ENCODE peak calls at places on chromosome 4, in six cellular contexts. One of them, this sample, is unnamed. For H3K4me1, the result is how much of the 10 kb centered on the place peaks cover.

GRCh38 chr4:121728066-121728465 is 31.3 kb upstream of the ANXA5 start:
- DNase-seq in colonic mucosa: no peak
- DNase-seq in left ventricle myocardium inferior: no peak
- DNase-seq in CD4-positive, CD25-positive, alpha-beta regulatory T cell: no peak
- DNase-seq in foreskin keratinocyte: peak
- DNase-seq in tibial artery: no peak
- DNase-seq in this sample: no peak

GRCh38 chr4:151797853-151798252 is 37.0 kb upstream of the GATB start:
- DNase-seq in colonic mucosa: no peak
- DNase-seq in left ventricle myocardium inferior: no peak
- DNase-seq in CD4-positive, CD25-positive, alpha-beta regulatory T cell: no peak
- DNase-seq in foreskin keratinocyte: no peak
- DNase-seq in tibial artery: no peak
- DNase-seq in this sample: no peak

GRCh38 chr4:144754562-144755410 is 108.8 kb downstream of the HHIP start:
- DNase-seq in colonic mucosa: no peak
- DNase-seq in left ventricle myocardium inferior: no peak
- DNase-seq in CD4-positive, CD25-positive, alpha-beta regulatory T cell: no peak
- DNase-seq in foreskin keratinocyte: peak
- DNase-seq in tibial artery: no peak
- DNase-seq in this sample: no peak

GRCh38 chr4:156060661-156061060 is 107.0 kb upstream of the CTSO start:
- DNase-seq in colonic mucosa: no peak
- DNase-seq in left ventricle myocardium inferior: no peak
- DNase-seq in CD4-positive, CD25-positive, alpha-beta regulatory T cell: no peak
- DNase-seq in foreskin keratinocyte: no peak
- DNase-seq in tibial artery: no peak
- DNase-seq in this sample: no peak

GRCh38 chr4:6885953-6886557 is 23.6 kb upstream of the TBC1D14 start:
- DNase-seq in colonic mucosa: peak
- DNase-seq in left ventricle myocardium inferior: peak
- DNase-seq in CD4-positive, CD25-positive, alpha-beta regulatory T cell: peak
- DNase-seq in foreskin keratinocyte: no peak
- DNase-seq in tibial artery: peak
- DNase-seq in this sample: peak

GRCh38 chr4:66568431-66568830 is 898.1 kb upstream of the EPHA5 start:
- DNase-seq in colonic mucosa: no peak
- DNase-seq in left ventricle myocardium inferior: no peak
- DNase-seq in CD4-positive, CD25-positive, alpha-beta regulatory T cell: no peak
- DNase-seq in foreskin keratinocyte: no peak
- DNase-seq in tibial artery: no peak
- DNase-seq in this sample: no peak

GRCh38 chr4:108372678-108373077 is 203.9 kb upstream of the LEF1 start:
- DNase-seq in colonic mucosa: no peak
- DNase-seq in left ventricle myocardium inferior: no peak
- DNase-seq in CD4-positive, CD25-positive, alpha-beta regulatory T cell: peak
- DNase-seq in foreskin keratinocyte: no peak
- DNase-seq in tibial artery: no peak
- DNase-seq in this sample: no peak

GRCh38 chr4:84719115-84719514 is 136.2 kb downstream of the CDS1 start:
- DNase-seq in colonic mucosa: no peak
- DNase-seq in left ventricle myocardium inferior: no peak
- DNase-seq in CD4-positive, CD25-positive, alpha-beta regulatory T cell: no peak
- DNase-seq in foreskin keratinocyte: no peak
- DNase-seq in tibial artery: no peak
- DNase-seq in this sample: no peak

GRCh38 chr4:1187182-1187581 is 14.8 kb upstream of the SPON2 start:
- DNase-seq in colonic mucosa: peak
- DNase-seq in left ventricle myocardium inferior: no peak
- DNase-seq in CD4-positive, CD25-positive, alpha-beta regulatory T cell: peak
- DNase-seq in foreskin keratinocyte: no peak
- DNase-seq in tibial artery: no peak
- DNase-seq in this sample: no peak

DNA sequence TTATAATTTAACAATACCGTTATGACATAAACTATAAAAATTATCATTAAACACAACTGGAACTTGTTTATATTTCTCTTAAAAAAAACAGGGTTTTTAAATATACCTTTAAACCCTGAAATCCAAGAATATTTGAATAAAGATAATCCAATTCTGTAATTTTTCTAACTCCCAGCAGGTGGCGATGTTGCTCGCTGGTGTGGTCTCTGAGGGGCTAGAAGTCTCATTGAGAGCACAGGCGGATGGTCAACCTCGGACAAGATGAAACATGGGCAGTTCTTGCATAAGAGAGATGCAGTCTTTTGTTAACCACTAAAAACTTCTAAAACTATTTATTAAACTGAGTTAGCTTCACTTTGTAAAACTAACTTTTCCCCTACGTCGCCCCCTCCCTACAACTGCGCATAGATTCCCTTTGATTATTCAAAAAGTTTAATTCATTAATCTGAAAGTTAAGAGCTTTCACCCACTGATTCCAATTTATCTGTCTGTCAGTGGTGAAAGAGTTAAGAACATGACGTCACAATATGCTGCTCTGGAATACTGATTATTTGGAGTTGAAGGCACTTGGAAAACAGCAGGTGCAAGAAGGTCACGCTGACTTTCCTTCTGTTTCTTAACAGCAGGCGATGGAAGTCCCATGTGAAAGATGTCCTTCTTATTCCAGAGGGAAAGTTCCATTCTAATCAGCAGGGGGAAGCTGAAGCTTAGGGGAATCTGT is 29.5 kb downstream of the DMP1 start:
- DNase-seq in colonic mucosa: no peak
- DNase-seq in left ventricle myocardium inferior: peak
- DNase-seq in CD4-positive, CD25-positive, alpha-beta regulatory T cell: peak
- DNase-seq in foreskin keratinocyte: no peak
- DNase-seq in tibial artery: peak
- DNase-seq in this sample: no peak
- H3K27ac ChIP-seq in colonic mucosa: no peak
- H3K27ac ChIP-seq in left ventricle myocardium inferior: peak
- H3K27ac ChIP-seq in CD4-positive, CD25-positive, alpha-beta regulatory T cell: no peak
- H3K27ac ChIP-seq in foreskin keratinocyte: no peak
- H3K27ac ChIP-seq in tibial artery: no peak
- H3K27ac ChIP-seq in this sample: no peak

GRCh38 chr4:143381171-143382118 is 44.8 kb downstream of the GAB1 start:
- DNase-seq in colonic mucosa: peak
- DNase-seq in left ventricle myocardium inferior: peak
- DNase-seq in CD4-positive, CD25-positive, alpha-beta regulatory T cell: no peak
- DNase-seq in foreskin keratinocyte: peak
- DNase-seq in tibial artery: peak
- DNase-seq in this sample: peak

GRCh38 chr4:143386812-143387211 is 50.1 kb downstream of the GAB1 start:
- DNase-seq in colonic mucosa: no peak
- DNase-seq in left ventricle myocardium inferior: no peak
- DNase-seq in CD4-positive, CD25-positive, alpha-beta regulatory T cell: no peak
- DNase-seq in foreskin keratinocyte: peak
- DNase-seq in tibial artery: no peak
- DNase-seq in this sample: no peak

GRCh38 chr4:143380651-143381050 is 44.0 kb downstream of the GAB1 start:
- DNase-seq in colonic mucosa: no peak
- DNase-seq in left ventricle myocardium inferior: no peak
- DNase-seq in CD4-positive, CD25-positive, alpha-beta regulatory T cell: no peak
- DNase-seq in foreskin keratinocyte: no peak
- DNase-seq in tibial artery: no peak
- DNase-seq in this sample: no peak

GRCh38 chr4:143382539-143382938 is 45.9 kb downstream of the GAB1 start:
- DNase-seq in colonic mucosa: no peak
- DNase-seq in left ventricle myocardium inferior: no peak
- DNase-seq in CD4-positive, CD25-positive, alpha-beta regulatory T cell: no peak
- DNase-seq in foreskin keratinocyte: no peak
- DNase-seq in tibial artery: no peak
- DNase-seq in this sample: no peak

GRCh38 chr4:143384381-143384994 is 47.8 kb downstream of the GAB1 start:
- DNase-seq in colonic mucosa: no peak
- DNase-seq in left ventricle myocardium inferior: no peak
- DNase-seq in CD4-positive, CD25-positive, alpha-beta regulatory T cell: no peak
- DNase-seq in foreskin keratinocyte: no peak
- DNase-seq in tibial artery: peak
- DNase-seq in this sample: peak
- H3K4me1 ChIP-seq in colonic mucosa: under half
- H3K4me1 ChIP-seq in left ventricle myocardium inferior: half or more
- H3K4me1 ChIP-seq in CD4-positive, CD25-positive, alpha-beta regulatory T cell: under half
- H3K4me1 ChIP-seq in foreskin keratinocyte: under half
- H3K4me1 ChIP-seq in tibial artery: under half
- H3K4me1 ChIP-seq in this sample: half or more

DNA sequence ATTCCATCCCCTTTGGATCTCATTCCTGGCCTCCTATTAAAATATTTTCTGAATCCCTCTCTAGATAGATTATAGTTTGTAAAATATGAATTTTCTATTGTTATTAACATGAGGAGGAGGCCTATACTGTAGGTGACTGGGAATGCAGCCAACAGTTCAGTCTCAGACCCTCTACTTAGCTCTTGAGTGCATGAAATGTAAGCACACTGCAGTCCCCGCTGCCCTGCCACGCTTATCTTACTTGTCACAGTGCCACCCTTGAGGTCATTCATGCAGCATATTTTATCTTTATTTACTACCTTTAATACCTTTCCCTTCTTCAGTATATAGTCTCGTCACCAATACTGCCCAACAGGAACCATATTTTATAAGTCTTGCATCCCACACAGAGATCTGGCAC is 151.0 kb downstream of the CAMK2D start:
- DNase-seq in colonic mucosa: no peak
- DNase-seq in left ventricle myocardium inferior: no peak
- DNase-seq in CD4-positive, CD25-positive, alpha-beta regulatory T cell: no peak
- DNase-seq in foreskin keratinocyte: no peak
- DNase-seq in tibial artery: no peak
- DNase-seq in this sample: no peak
- H3K27ac ChIP-seq in colonic mucosa: no peak
- H3K27ac ChIP-seq in left ventricle myocardium inferior: peak
- H3K27ac ChIP-seq in CD4-positive, CD25-positive, alpha-beta regulatory T cell: no peak
- H3K27ac ChIP-seq in foreskin keratinocyte: no peak
- H3K27ac ChIP-seq in tibial artery: no peak
- H3K27ac ChIP-seq in this sample: peak

GRCh38 chr4:57081651-57082349 is 28.4 kb downstream of the IGFBP7 start:
- DNase-seq in colonic mucosa: no peak
- DNase-seq in left ventricle myocardium inferior: no peak
- DNase-seq in CD4-positive, CD25-positive, alpha-beta regulatory T cell: no peak
- DNase-seq in foreskin keratinocyte: no peak
- DNase-seq in tibial artery: no peak
- DNase-seq in this sample: no peak
- H3K4me1 ChIP-seq in colonic mucosa: under half
- H3K4me1 ChIP-seq in left ventricle myocardium inferior: half or more
- H3K4me1 ChIP-seq in CD4-positive, CD25-positive, alpha-beta regulatory T cell: under half
- H3K4me1 ChIP-seq in foreskin keratinocyte: half or more
- H3K4me1 ChIP-seq in tibial artery: under half
- H3K4me1 ChIP-seq in this sample: under half

GRCh38 chr4:189084671-189085070 is 856.0 kb upstream of the FRG1 start:
- DNase-seq in colonic mucosa: no peak
- DNase-seq in left ventricle myocardium inferior: no peak
- DNase-seq in CD4-positive, CD25-positive, alpha-beta regulatory T cell: no peak
- DNase-seq in foreskin keratinocyte: no peak
- DNase-seq in tibial artery: no peak
- DNase-seq in this sample: no peak

GRCh38 chr4:189090174-189090814 is 850.4 kb upstream of the FRG1 start:
- DNase-seq in colonic mucosa: no peak
- DNase-seq in left ventricle myocardium inferior: no peak
- DNase-seq in CD4-positive, CD25-positive, alpha-beta regulatory T cell: no peak
- DNase-seq in foreskin keratinocyte: peak
- DNase-seq in tibial artery: no peak
- DNase-seq in this sample: no peak

GRCh38 chr4:189092596-189092995 is 848.1 kb upstream of the FRG1 start:
- DNase-seq in colonic mucosa: no peak
- DNase-seq in left ventricle myocardium inferior: no peak
- DNase-seq in CD4-positive, CD25-positive, alpha-beta regulatory T cell: no peak
- DNase-seq in foreskin keratinocyte: no peak
- DNase-seq in tibial artery: no peak
- DNase-seq in this sample: no peak

GRCh38 chr4:189087981-189088380 is 852.7 kb upstream of the FRG1 start:
- DNase-seq in colonic mucosa: no peak
- DNase-seq in left ventricle myocardium inferior: no peak
- DNase-seq in CD4-positive, CD25-positive, alpha-beta regulatory T cell: no peak
- DNase-seq in foreskin keratinocyte: no peak
- DNase-seq in tibial artery: no peak
- DNase-seq in this sample: no peak

GRCh38 chr4:189088783-189089182 is 851.9 kb upstream of the FRG1 start:
- DNase-seq in colonic mucosa: no peak
- DNase-seq in left ventricle myocardium inferior: no peak
- DNase-seq in CD4-positive, CD25-positive, alpha-beta regulatory T cell: no peak
- DNase-seq in foreskin keratinocyte: no peak
- DNase-seq in tibial artery: no peak
- DNase-seq in this sample: no peak
- H3K27ac ChIP-seq in colonic mucosa: no peak
- H3K27ac ChIP-seq in left ventricle myocardium inferior: no peak
- H3K27ac ChIP-seq in CD4-positive, CD25-positive, alpha-beta regulatory T cell: no peak
- H3K27ac ChIP-seq in foreskin keratinocyte: no peak
- H3K27ac ChIP-seq in tibial artery: no peak
- H3K27ac ChIP-seq in this sample: no peak

GRCh38 chr4:147826288-147826646 is 94.4 kb downstream of the ARHGAP10 start:
- DNase-seq in colonic mucosa: no peak
- DNase-seq in left ventricle myocardium inferior: no peak
- DNase-seq in CD4-positive, CD25-positive, alpha-beta regulatory T cell: no peak
- DNase-seq in foreskin keratinocyte: no peak
- DNase-seq in tibial artery: no peak
- DNase-seq in this sample: no peak
- H3K4me1 ChIP-seq in colonic mucosa: under half
- H3K4me1 ChIP-seq in left ventricle myocardium inferior: half or more
- H3K4me1 ChIP-seq in CD4-positive, CD25-positive, alpha-beta regulatory T cell: under half
- H3K4me1 ChIP-seq in foreskin keratinocyte: half or more
- H3K4me1 ChIP-seq in tibial artery: half or more
- H3K4me1 ChIP-seq in this sample: under half

GRCh38 chr4:53365486-53366300 is at the start of gene SCFD2:
- DNase-seq in colonic mucosa: peak
- DNase-seq in left ventricle myocardium inferior: peak
- DNase-seq in CD4-positive, CD25-positive, alpha-beta regulatory T cell: peak
- DNase-seq in foreskin keratinocyte: peak
- DNase-seq in tibial artery: peak
- DNase-seq in this sample: peak
- H3K27ac ChIP-seq in colonic mucosa: peak
- H3K27ac ChIP-seq in left ventricle myocardium inferior: peak
- H3K27ac ChIP-seq in CD4-positive, CD25-positive, alpha-beta regulatory T cell: peak
- H3K27ac ChIP-seq in foreskin keratinocyte: no peak
- H3K27ac ChIP-seq in tibial artery: peak
- H3K27ac ChIP-seq in this sample: peak

DNA sequence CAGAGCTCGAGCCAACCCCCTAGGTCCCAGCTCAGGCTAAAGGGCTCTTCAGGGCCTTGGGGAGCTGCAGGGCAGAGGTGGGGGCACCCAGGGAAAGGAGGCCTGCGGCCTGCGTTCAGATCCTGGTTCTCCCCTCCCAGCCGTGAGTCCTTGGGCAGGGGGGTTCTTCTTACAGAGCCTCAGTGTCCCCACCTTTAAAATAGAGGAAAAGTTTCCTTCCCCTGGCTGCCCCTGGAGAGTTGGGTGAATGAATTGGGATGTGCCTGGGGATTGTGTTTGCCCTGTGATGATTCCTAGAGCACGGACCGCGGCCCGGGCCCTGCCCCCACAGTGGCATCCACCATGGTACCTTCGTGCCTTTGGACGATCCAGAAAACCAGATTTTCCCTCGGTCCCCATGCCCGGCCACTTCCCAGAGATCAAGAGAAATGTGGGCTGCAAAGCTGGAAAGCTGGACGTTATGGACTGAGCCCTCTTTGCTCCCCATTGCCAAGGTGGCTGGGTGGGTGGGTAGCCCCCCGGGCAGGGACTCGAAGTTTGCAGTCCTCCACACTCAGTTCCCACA is 11.4 kb downstream of the HTRA3 start:
- DNase-seq in colonic mucosa: no peak
- DNase-seq in left ventricle myocardium inferior: peak
- DNase-seq in CD4-positive, CD25-positive, alpha-beta regulatory T cell: no peak
- DNase-seq in foreskin keratinocyte: no peak
- DNase-seq in tibial artery: no peak
- DNase-seq in this sample: no peak
- H3K4me1 ChIP-seq in colonic mucosa: under half
- H3K4me1 ChIP-seq in left ventricle myocardium inferior: half or more
- H3K4me1 ChIP-seq in CD4-positive, CD25-positive, alpha-beta regulatory T cell: under half
- H3K4me1 ChIP-seq in foreskin keratinocyte: under half
- H3K4me1 ChIP-seq in tibial artery: under half
- H3K4me1 ChIP-seq in this sample: under half

GRCh38 chr4:138334346-138335016 is 92.3 kb upstream of the SLC7A11 start:
- DNase-seq in colonic mucosa: peak
- DNase-seq in left ventricle myocardium inferior: no peak
- DNase-seq in CD4-positive, CD25-positive, alpha-beta regulatory T cell: no peak
- DNase-seq in foreskin keratinocyte: no peak
- DNase-seq in tibial artery: no peak
- DNase-seq in this sample: no peak
- H3K27ac ChIP-seq in colonic mucosa: peak
- H3K27ac ChIP-seq in left ventricle myocardium inferior: no peak
- H3K27ac ChIP-seq in CD4-positive, CD25-positive, alpha-beta regulatory T cell: no peak
- H3K27ac ChIP-seq in foreskin keratinocyte: no peak
- H3K27ac ChIP-seq in tibial artery: no peak
- H3K27ac ChIP-seq in this sample: no peak